ENCODE peak calls at places on chromosomes 6 and 20, in seven cellular contexts. I, E, J, C, Y, B and S are unnamed samples.

GRCh38 chr6:137399949-137400443 is 94.2 kb downstream of the OLIG3 start:
- DNase-seq in E (no peak), J (no peak), B (no peak), C (no peak), Y (no peak), I (peak; percentile 44), S (no peak)

GRCh38 chr6:121055572-121056163 is 278.6 kb downstream of the TBC1D32 start:
- DNase-seq in B (peak; percentile 64), C (peak; percentile 87), Y (no peak), E (peak; percentile 64), J (peak; percentile 52), I (no peak), S (peak; percentile 53)

GRCh38 chr6:30885481-30885998 is 1.2 kb downstream of the DDR1 start:
- DNase-seq in I (peak; percentile 26), E (peak; percentile 48), B (peak; percentile 47), Y (no peak), C (peak; percentile 16), J (peak; percentile 18), S (peak; percentile 32)

GRCh38 chr20:45993197-45993951 is 15.3 kb upstream of the MMP9 start:
- DNase-seq in C (peak; percentile 99), E (peak; percentile 93), I (no peak), B (peak; percentile 15), J (peak; percentile 33), Y (no peak), S (no peak)

GRCh38 chr6:43914272-43915147 is 144.5 kb downstream of the VEGFA start:
- DNase-seq in I (no peak), Y (no peak), J (no peak), B (no peak), C (no peak), E (no peak), S (no peak)

GRCh38 chr6:163349696-163350095 is 64.8 kb upstream of the QKI start:
- DNase-seq in Y (no peak), E (no peak), C (no peak), B (no peak), I (no peak), J (no peak), S (no peak)

GRCh38 chr6:136923116-136923953 is 1.2 kb downstream of the SLC35D3 start:
- DNase-seq in Y (peak; percentile 62), C (peak; percentile 31), J (no peak), B (no peak), I (peak; percentile 71), E (peak; percentile 22), S (no peak)

GRCh38 chr6:13615802-13616140 is 636 bp downstream of the NOL7 start:
- DNase-seq in C (peak; percentile 49), E (peak; percentile 53), Y (peak; percentile 59), I (no peak), B (peak; percentile 63), J (peak; percentile 35), S (peak; percentile 24)

GRCh38 chr20:3786126-3786484 is 435 bp downstream of the CENPB start:
- DNase-seq in B (peak; percentile 69), I (no peak), Y (peak; percentile 70), J (peak; percentile 61), C (peak; percentile 61), E (peak; percentile 59), S (no peak)

GRCh38 chr6:160226118-160226541 is 32.5 kb downstream of the SLC22A2 start:
- DNase-seq in E (peak; percentile 71), Y (no peak), C (no peak), B (no peak), J (no peak), I (no peak), S (no peak)

GRCh38 chr6:43570876-43571441 is 4.9 kb downstream of the XPO5 start:
- DNase-seq in B (peak; percentile 55), C (peak; percentile 65), J (peak; percentile 47), E (peak; percentile 60), I (no peak), Y (no peak), S (no peak)

GRCh38 chr6:103578115-103578514 is 1281.6 kb downstream of the HACE1 start:
- DNase-seq in B (no peak), E (no peak), I (no peak), C (no peak), J (no peak), Y (no peak), S (no peak)

GRCh38 chr6:1737463-1738311 is 128.0 kb downstream of the FOXC1 start:
- DNase-seq in I (no peak), Y (no peak), J (no peak), B (no peak), E (no peak), C (no peak), S (no peak)

GRCh38 chr20:52572687-52573086 is 381.1 kb upstream of the ZFP64 start:
- DNase-seq in J (peak; percentile 5), B (no peak), C (no peak), E (no peak), I (no peak), Y (no peak), S (no peak)

GRCh38 chr6:111210074-111210729 is 122.9 kb downstream of the SLC16A10 start:
- DNase-seq in Y (peak; percentile 49), I (peak; percentile 34), E (peak; percentile 75), B (peak; percentile 66), J (peak; percentile 57), C (peak; percentile 84), S (peak; percentile 47)

GRCh38 chr20:57772349-57772964 is 62.6 kb upstream of the PMEPA1 start:
- DNase-seq in C (peak; percentile 30), Y (no peak), B (no peak), I (peak; percentile 83), J (peak; percentile 64), E (peak; percentile 88), S (no peak)

GRCh38 chr6:27059621-27060425 is 187.7 kb upstream of the PRSS16 start:
- DNase-seq in J (peak; percentile 20), E (no peak), C (no peak), I (no peak), B (peak; percentile 39), Y (no peak), S (no peak)

DNA sequence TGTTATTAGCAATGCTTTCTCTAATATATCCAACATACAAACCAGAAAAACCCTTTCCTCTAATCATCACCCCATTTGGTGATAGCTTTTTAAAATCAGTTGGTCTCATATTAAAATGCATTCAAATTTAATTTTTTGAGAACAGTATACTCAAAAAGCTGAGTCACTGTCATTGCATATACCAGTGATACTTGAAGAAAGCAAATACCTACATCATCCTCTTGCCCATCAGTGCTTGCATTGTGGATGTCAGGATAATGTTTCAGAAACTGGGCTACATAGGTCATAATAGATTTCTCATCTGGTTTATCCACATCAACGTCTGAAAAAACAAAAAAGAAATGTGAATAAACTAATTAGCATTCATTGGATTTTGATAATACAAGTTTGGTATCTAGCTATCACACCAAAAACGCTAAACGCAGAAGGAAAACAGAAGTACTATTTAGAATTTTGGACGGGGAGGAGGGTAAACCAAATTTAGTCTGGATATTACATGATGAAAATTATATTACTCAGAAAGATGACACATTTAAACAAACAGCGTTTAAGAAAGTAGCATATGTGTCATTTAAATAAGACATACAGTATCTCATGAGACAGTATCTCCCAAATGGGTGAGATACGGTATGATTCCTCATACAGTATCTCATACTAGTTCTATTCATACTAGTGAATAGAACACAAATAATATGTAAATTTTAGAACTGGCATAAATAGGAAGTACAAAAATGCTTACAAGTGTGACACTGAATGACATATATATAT is 134.6 kb downstream of the SYNE1 start:
- DNase-seq in B (no peak), Y (no peak), J (peak; percentile 13), C (no peak), I (no peak), E (no peak), S (no peak)
- H3K4ac ChIP-seq in B (no peak overlapping the region), Y (no peak overlapping the region), J (no peak overlapping the region), C (no peak overlapping the region), I (no peak overlapping the region), E (no peak overlapping the region), S (no peak overlapping the region)

GRCh38 chr20:62241501-62241900 is 3.2 kb downstream of the OSBPL2 start:
- DNase-seq in E (no peak), J (no peak), I (no peak), Y (no peak), B (no peak), C (no peak), S (no peak)

GRCh38 chr20:62243906-62244515 is 5.7 kb downstream of the OSBPL2 start:
- DNase-seq in Y (no peak), C (no peak), E (no peak), J (no peak), I (no peak), B (no peak), S (no peak)

GRCh38 chr20:62240015-62240685 is 1.8 kb downstream of the OSBPL2 start:
- DNase-seq in I (no peak), E (no peak), C (no peak), B (no peak), J (no peak), Y (no peak), S (no peak)

GRCh38 chr20:62243106-62243505 is 4.8 kb downstream of the OSBPL2 start:
- DNase-seq in Y (no peak), B (no peak), I (no peak), C (no peak), E (no peak), J (no peak), S (no peak)

DNA sequence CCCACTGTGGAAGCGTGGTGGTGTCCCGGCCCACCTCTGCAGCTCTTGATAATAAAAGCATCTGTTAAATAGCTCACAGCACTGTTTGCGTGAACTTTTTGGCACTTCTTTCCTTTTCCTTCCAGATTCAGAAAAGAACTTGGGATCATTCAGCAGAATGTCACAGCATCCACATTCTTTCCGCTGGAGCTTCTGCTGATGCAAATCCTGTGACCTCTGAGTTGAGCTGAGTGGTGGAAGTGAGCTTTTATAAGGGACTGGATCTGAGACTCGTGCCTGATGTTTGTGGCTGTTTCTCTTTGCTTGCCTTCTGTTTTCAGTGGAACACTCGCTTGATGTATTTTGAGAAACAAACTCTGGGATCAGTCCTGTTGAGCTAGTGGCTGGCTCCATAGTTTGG is 3.9 kb downstream of the OSBPL2 start:
- DNase-seq in B (peak; percentile 15), E (no peak), Y (no peak), C (no peak), J (no peak), I (no peak), S (no peak)
- H3K23ac ChIP-seq in B (no peak overlapping the region), E (no peak overlapping the region), Y (no peak overlapping the region), C (no peak overlapping the region), J (no peak overlapping the region), I (no peak overlapping the region), S (no peak overlapping the region)

DNA sequence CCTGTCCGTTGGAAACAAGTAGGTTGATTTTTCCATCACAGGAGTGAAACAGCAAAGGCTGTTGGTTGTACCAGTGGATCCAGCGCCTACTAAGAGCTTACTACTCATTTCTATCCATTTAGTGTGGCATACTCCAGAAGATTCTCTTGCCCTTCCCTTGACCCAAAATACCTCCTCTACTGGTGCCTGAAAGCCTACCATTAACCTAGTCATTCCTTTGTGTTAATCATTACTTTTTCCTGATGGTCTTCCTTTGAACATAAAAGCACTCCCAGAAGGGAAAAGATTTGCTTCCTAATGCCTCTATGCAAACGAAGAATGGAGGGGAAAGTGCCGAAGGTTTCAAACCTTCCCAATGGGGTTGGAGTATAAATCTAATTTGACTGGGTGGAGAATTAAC is 123.3 kb downstream of the QRSL1 start:
- DNase-seq in Y (no peak), C (no peak), I (no peak), B (no peak), E (no peak), J (no peak), S (no peak)
- H3K4ac ChIP-seq in Y (no peak overlapping the region), C (no peak overlapping the region), I (no peak overlapping the region), B (no peak overlapping the region), E (no peak overlapping the region), J (no peak overlapping the region), S (no peak overlapping the region)

DNA sequence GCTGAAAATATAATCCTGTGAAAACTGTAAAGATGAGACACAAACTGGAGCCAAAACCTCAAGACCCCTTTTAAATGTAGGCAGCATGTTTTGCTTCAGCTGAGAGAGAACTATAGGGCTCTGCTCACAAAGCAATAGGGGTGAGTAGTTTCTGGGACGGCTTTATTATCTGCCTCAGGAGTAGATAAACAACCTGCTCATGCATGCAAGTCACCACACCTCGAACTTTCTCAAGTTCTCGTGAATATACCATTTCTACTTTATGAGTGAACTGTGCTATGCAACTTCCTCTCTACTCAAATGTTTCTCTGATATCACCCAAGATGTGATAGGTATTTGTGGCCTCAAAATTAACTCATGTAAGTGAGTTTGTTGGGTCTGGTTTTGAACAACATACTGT is 7.5 kb upstream of the OOEP start:
- DNase-seq in C (no peak), E (no peak), Y (no peak), I (no peak), J (no peak), B (no peak), S (no peak)
- H3K23ac ChIP-seq in C (no peak overlapping the region), E (no peak overlapping the region), Y (no peak overlapping the region), I (no peak overlapping the region), J (no peak overlapping the region), B (no peak overlapping the region), S (no peak overlapping the region)